ENCODE peak calls at places on chromosomes 7 and 10, in nine cellular contexts. V is glutamatergic neuron; E is prostate gland; Y is ELR; Z is CD8-positive, alpha-beta memory T cell; Q is activated T-cell treated with anti-CD3 and anti-CD28 coated beads, Interleukin-2, amount 50 U/mL, for 72 hours; T is heart left ventricle; R is SK-MEL-5; N is NAMALWA. B is an unnamed sample.

GRCh38 chr7:41224063-41224763 is 478.7 kb downstream of the INHBA start:
- DNase-seq in V (no peak), E (peak; percentile 20), Y (peak; percentile 91), Z (no peak), Q (no peak), T (no peak), R (no peak), N (no peak), B (no peak)

GRCh38 chr7:117045927-117046710 is 92.8 kb downstream of the ST7 start:
- DNase-seq in V (no peak), E (no peak), Y (no peak), Z (no peak), Q (no peak), T (no peak), R (no peak), N (no peak), B (no peak)

GRCh38 chr10:110753462-110753861 is 109.3 kb downstream of the RBM20 start:
- DNase-seq in V (no peak), E (no peak), Y (no peak), Z (no peak), Q (no peak), T (no peak), R (no peak), N (no peak), B (no peak)

GRCh38 chr10:124647421-124648130 is 96.6 kb downstream of the FAM53B start:
- DNase-seq in V (no peak), E (no peak), Y (peak; percentile 69), Z (peak; percentile 64), Q (peak; percentile 78), T (peak; percentile 88), R (peak; percentile 69), N (peak; percentile 61), B (peak; percentile 67)

GRCh38 chr7:117810642-117811512 is 62.4 kb downstream of the CTTNBP2 start:
- DNase-seq in V (no peak), E (no peak), Y (peak; percentile 71), Z (no peak), Q (no peak), T (no peak), R (no peak), N (no peak), B (no peak)

GRCh38 chr10:87054373-87055295 is 34.5 kb downstream of the FAM25A start:
- DNase-seq in V (no peak), E (no peak), Y (peak; percentile 81), Z (no peak), Q (no peak), T (no peak), R (peak; percentile 3), N (no peak), B (no peak)

GRCh38 chr7:148664319-148664718 is 34.4 kb upstream of the CUL1 start:
- DNase-seq in V (no peak), E (no peak), Y (no peak), Z (no peak), Q (no peak), T (peak; percentile 53), R (peak; percentile 39), N (no peak), B (no peak)

GRCh38 chr7:45885264-45885882 is 2.9 kb upstream of the IGFBP1 start:
- DNase-seq in V (no peak), E (no peak), Y (peak; percentile 63), Z (no peak), Q (no peak), T (no peak), R (peak; percentile 39), N (no peak), B (no peak)

GRCh38 chr7:41702635-41703371 is at the start of gene INHBA:
- DNase-seq in V (no peak), E (no peak), Y (peak; percentile 88), Z (no peak), Q (no peak), T (peak; percentile 36), R (peak; percentile 19), N (no peak), B (no peak)

GRCh38 chr10:34143466-34143865 is 671.6 kb downstream of the PARD3 start:
- DNase-seq in V (no peak), E (no peak), Y (no peak), Z (no peak), Q (no peak), T (no peak), R (no peak), N (no peak), B (no peak)

GRCh38 chr10:123888751-123889150 is 2.9 kb downstream of the CPXM2 start:
- DNase-seq in V (no peak), E (no peak), Y (no peak), Z (no peak), Q (no peak), T (no peak), R (no peak), N (no peak), B (no peak)

GRCh38 chr10:49784631-49785030 is 22.5 kb upstream of the OGDHL start:
- DNase-seq in V (peak; percentile 34), E (no peak), Y (no peak), Z (no peak), Q (no peak), T (no peak), R (no peak), N (no peak), B (no peak)

GRCh38 chr10:96896884-96897589 is 64.9 kb downstream of the LCOR start:
- DNase-seq in V (no peak), E (no peak), Y (peak; percentile 19), Z (no peak), Q (no peak), T (no peak), R (no peak), N (no peak), B (no peak)

GRCh38 chr10:78920011-78920410 is 148.8 kb upstream of the ZMIZ1 start:
- DNase-seq in V (no peak), E (no peak), Y (no peak), Z (no peak), Q (no peak), T (no peak), R (no peak), N (no peak), B (no peak)

GRCh38 chr7:103695496-103695895 is 249.5 kb upstream of the SLC26A5 start:
- DNase-seq in V (no peak), E (no peak), Y (no peak), Z (no peak), Q (no peak), T (no peak), R (no peak), N (no peak), B (no peak)

GRCh38 chr7:38274493-38274892 is 1.1 kb upstream of the TARP start:
- DNase-seq in V (no peak), E (no peak), Y (no peak), Z (no peak), Q (no peak), T (no peak), R (no peak), N (no peak), B (no peak)

GRCh38 chr7:111357691-111358090 is 204.6 kb downstream of the IMMP2L start:
- DNase-seq in V (no peak), E (no peak), Y (peak; percentile 83), Z (no peak), Q (no peak), T (no peak), R (peak; percentile 52), N (no peak), B (no peak)

GRCh38 chr10:94963901-94964300 is 25.4 kb downstream of the CYP2C9 start:
- DNase-seq in V (no peak), E (no peak), Y (peak; percentile 58), Z (no peak), Q (no peak), T (no peak), R (peak; percentile 59), N (peak; percentile 47), B (no peak)

GRCh38 chr10:49010295-49010694 is 70.7 kb upstream of the LRRC18 start:
- DNase-seq in V (no peak), E (no peak), Y (no peak), Z (no peak), Q (no peak), T (no peak), R (no peak), N (no peak), B (no peak)

GRCh38 chr10:35643151-35643975 is 1.3 kb upstream of the FZD8 start:
- DNase-seq in V (peak; percentile 60), E (peak; percentile 44), Y (peak; percentile 60), Z (no peak), Q (peak; percentile 18), T (peak; percentile 86), R (peak; percentile 16), N (no peak), B (no peak)

GRCh38 chr7:130047801-130048200 is 3.4 kb downstream of the ZC3HC1 start:
- DNase-seq in V (no peak), E (no peak), Y (no peak), Z (no peak), Q (no peak), T (no peak), R (no peak), N (no peak), B (no peak)

GRCh38 chr7:97871659-97872024 is 566 bp downstream of the ASNS start:
- DNase-seq in V (no peak), E (peak; percentile 10), Y (no peak), Z (peak; percentile 8), Q (peak; percentile 51), T (no peak), R (no peak), N (peak; percentile 66), B (no peak)

GRCh38 chr10:132397671-132398565 is 918 bp downstream of the PWWP2B start:
- DNase-seq in V (peak; percentile 75), E (no peak), Y (peak; percentile 74), Z (no peak), Q (peak; percentile 44), T (peak; percentile 73), R (no peak), N (peak; percentile 68), B (peak; percentile 18)